ENCODE peak calls at places on chromosomes 13 and 19, in six cellular contexts. One of them, this sample, is unnamed.

GRCh38 chr13:21747456-21747855 is 76.6 kb downstream of the FGF9 start:
- DNase-seq in cardiac muscle cell: no peak
- DNase-seq in GM13976: no peak
- DNase-seq in foreskin fibroblast: no peak
- DNase-seq in osteocyte: no peak
- DNase-seq in RWPE1: no peak
- DNase-seq in this sample: no peak

GRCh38 chr13:51988988-51989618 is 22.1 kb downstream of the ATP7B start:
- DNase-seq in cardiac muscle cell: no peak
- DNase-seq in GM13976: no peak
- DNase-seq in osteocyte: no peak
- DNase-seq in foreskin fibroblast: no peak
- DNase-seq in RWPE1: no peak
- DNase-seq in this sample: no peak

GRCh38 chr13:32594339-32594738 is 8.1 kb downstream of the PDS5B start:
- DNase-seq in cardiac muscle cell: peak
- DNase-seq in osteocyte: no peak
- DNase-seq in GM13976: no peak
- DNase-seq in RWPE1: no peak
- DNase-seq in foreskin fibroblast: peak
- DNase-seq in this sample: no peak

GRCh38 chr13:38697628-38698333 is 10.9 kb downstream of the FREM2 start:
- DNase-seq in cardiac muscle cell: peak
- DNase-seq in osteocyte: no peak
- DNase-seq in RWPE1: no peak
- DNase-seq in foreskin fibroblast: no peak
- DNase-seq in GM13976: no peak
- DNase-seq in this sample: no peak

GRCh38 chr13:110294146-110294545 is 12.8 kb downstream of the COL4A1 start:
- DNase-seq in cardiac muscle cell: peak
- DNase-seq in RWPE1: no peak
- DNase-seq in foreskin fibroblast: peak
- DNase-seq in GM13976: no peak
- DNase-seq in osteocyte: peak
- DNase-seq in this sample: no peak

GRCh38 chr19:38079926-38080380 is 144.1 kb downstream of the DPF1 start:
- DNase-seq in GM13976: peak
- DNase-seq in osteocyte: no peak
- DNase-seq in foreskin fibroblast: peak
- DNase-seq in RWPE1: peak
- DNase-seq in cardiac muscle cell: peak
- DNase-seq in this sample: peak

GRCh38 chr19:8615813-8616596 is 5.5 kb upstream of the ADAMTS10 start:
- DNase-seq in osteocyte: no peak
- DNase-seq in cardiac muscle cell: peak
- DNase-seq in RWPE1: peak
- DNase-seq in foreskin fibroblast: peak
- DNase-seq in GM13976: peak
- DNase-seq in this sample: no peak

GRCh38 chr13:110819203-110820014 is 95.5 kb downstream of the ANKRD10 start:
- DNase-seq in cardiac muscle cell: peak
- DNase-seq in RWPE1: peak
- DNase-seq in osteocyte: peak
- DNase-seq in GM13976: peak
- DNase-seq in foreskin fibroblast: peak
- DNase-seq in this sample: peak

GRCh38 chr19:46394398-46394797 is 19.0 kb downstream of the CCDC8 start:
- DNase-seq in osteocyte: no peak
- DNase-seq in GM13976: no peak
- DNase-seq in cardiac muscle cell: peak
- DNase-seq in RWPE1: no peak
- DNase-seq in foreskin fibroblast: no peak
- DNase-seq in this sample: no peak

GRCh38 chr13:82848766-82849165 is 1033.5 kb downstream of the SLITRK1 start:
- DNase-seq in cardiac muscle cell: no peak
- DNase-seq in foreskin fibroblast: no peak
- DNase-seq in RWPE1: no peak
- DNase-seq in osteocyte: no peak
- DNase-seq in GM13976: no peak
- DNase-seq in this sample: no peak

GRCh38 chr19:27753622-27754021 is 1459.3 kb downstream of the UQCRFS1 start:
- DNase-seq in cardiac muscle cell: no peak
- DNase-seq in GM13976: no peak
- DNase-seq in RWPE1: no peak
- DNase-seq in foreskin fibroblast: no peak
- DNase-seq in osteocyte: no peak
- DNase-seq in this sample: no peak

GRCh38 chr13:26022538-26023292 is 29.1 kb downstream of the SHISA2 start:
- DNase-seq in cardiac muscle cell: peak
- DNase-seq in osteocyte: peak
- DNase-seq in RWPE1: peak
- DNase-seq in foreskin fibroblast: peak
- DNase-seq in GM13976: no peak
- DNase-seq in this sample: peak

GRCh38 chr19:40363128-40363527 is 14.6 kb downstream of the PLD3 start:
- DNase-seq in RWPE1: no peak
- DNase-seq in foreskin fibroblast: no peak
- DNase-seq in GM13976: peak
- DNase-seq in cardiac muscle cell: peak
- DNase-seq in osteocyte: no peak
- DNase-seq in this sample: no peak

GRCh38 chr13:22091222-22091970 is 420.5 kb downstream of the FGF9 start:
- DNase-seq in osteocyte: no peak
- DNase-seq in RWPE1: no peak
- DNase-seq in cardiac muscle cell: peak
- DNase-seq in GM13976: no peak
- DNase-seq in foreskin fibroblast: no peak
- DNase-seq in this sample: no peak

GRCh38 chr19:38673030-38673429 is 25.6 kb downstream of the ACTN4 start:
- DNase-seq in cardiac muscle cell: no peak
- DNase-seq in foreskin fibroblast: no peak
- DNase-seq in GM13976: no peak
- DNase-seq in RWPE1: no peak
- DNase-seq in osteocyte: no peak
- DNase-seq in this sample: no peak

GRCh38 chr19:50567052-50567841 is 988 bp downstream of the LRRC4B start:
- DNase-seq in cardiac muscle cell: no peak
- DNase-seq in foreskin fibroblast: no peak
- DNase-seq in RWPE1: no peak
- DNase-seq in GM13976: peak
- DNase-seq in osteocyte: no peak
- DNase-seq in this sample: no peak

GRCh38 chr13:99746857-99747710 is 224.5 kb downstream of the ZIC5 start:
- DNase-seq in RWPE1: no peak
- DNase-seq in cardiac muscle cell: no peak
- DNase-seq in foreskin fibroblast: no peak
- DNase-seq in GM13976: no peak
- DNase-seq in osteocyte: no peak
- DNase-seq in this sample: no peak

GRCh38 chr19:56827708-56828107 is 12.8 kb downstream of the PEG3 start:
- DNase-seq in foreskin fibroblast: no peak
- DNase-seq in cardiac muscle cell: no peak
- DNase-seq in GM13976: no peak
- DNase-seq in osteocyte: no peak
- DNase-seq in RWPE1: no peak
- DNase-seq in this sample: no peak

GRCh38 chr13:91052873-91053272 is 294.6 kb upstream of the MIR17HG start:
- DNase-seq in foreskin fibroblast: no peak
- DNase-seq in cardiac muscle cell: no peak
- DNase-seq in osteocyte: no peak
- DNase-seq in RWPE1: no peak
- DNase-seq in GM13976: no peak
- DNase-seq in this sample: no peak

GRCh38 chr19:45496349-45496953 is 396 bp downstream of the RTN2 start:
- DNase-seq in RWPE1: no peak
- DNase-seq in foreskin fibroblast: peak
- DNase-seq in osteocyte: no peak
- DNase-seq in GM13976: peak
- DNase-seq in cardiac muscle cell: peak
- DNase-seq in this sample: no peak

GRCh38 chr13:26946675-26947342 is 186.2 kb upstream of the GPR12 start:
- DNase-seq in GM13976: peak
- DNase-seq in cardiac muscle cell: peak
- DNase-seq in foreskin fibroblast: peak
- DNase-seq in RWPE1: peak
- DNase-seq in osteocyte: no peak
- DNase-seq in this sample: no peak

GRCh38 chr13:29465741-29466293 is 129.7 kb downstream of the SLC7A1 start:
- DNase-seq in cardiac muscle cell: peak
- DNase-seq in GM13976: no peak
- DNase-seq in RWPE1: peak
- DNase-seq in foreskin fibroblast: peak
- DNase-seq in osteocyte: peak
- DNase-seq in this sample: no peak

GRCh38 chr19:489418-490196 is 6.7 kb upstream of the MADCAM1 start:
- DNase-seq in osteocyte: no peak
- DNase-seq in foreskin fibroblast: peak
- DNase-seq in GM13976: peak
- DNase-seq in RWPE1: no peak
- DNase-seq in cardiac muscle cell: peak
- DNase-seq in this sample: no peak

GRCh38 chr13:70795484-70795883 is 687.2 kb upstream of the KLHL1 start:
- DNase-seq in RWPE1: no peak
- DNase-seq in osteocyte: no peak
- DNase-seq in GM13976: no peak
- DNase-seq in cardiac muscle cell: no peak
- DNase-seq in foreskin fibroblast: peak
- DNase-seq in this sample: no peak
- TF ChIP-seq CTCF in RWPE1: no peak
- TF ChIP-seq CTCF in osteocyte: no peak
- TF ChIP-seq CTCF in GM13976: no peak
- TF ChIP-seq CTCF in cardiac muscle cell: no peak
- TF ChIP-seq CTCF in foreskin fibroblast: no peak
- TF ChIP-seq CTCF in this sample: no peak

GRCh38 chr19:1847348-1847683 is 967 bp downstream of the REXO1 start:
- DNase-seq in osteocyte: no peak
- DNase-seq in RWPE1: no peak
- DNase-seq in GM13976: no peak
- DNase-seq in cardiac muscle cell: no peak
- DNase-seq in foreskin fibroblast: no peak
- DNase-seq in this sample: no peak

GRCh38 chr19:1846517-1847205 is 1.6 kb downstream of the REXO1 start:
- DNase-seq in foreskin fibroblast: no peak
- DNase-seq in osteocyte: no peak
- DNase-seq in RWPE1: no peak
- DNase-seq in cardiac muscle cell: no peak
- DNase-seq in GM13976: no peak
- DNase-seq in this sample: no peak

GRCh38 chr19:1849132-1849474 is 820 bp upstream of the REXO1 start:
- DNase-seq in GM13976: no peak
- DNase-seq in osteocyte: no peak
- DNase-seq in cardiac muscle cell: no peak
- DNase-seq in foreskin fibroblast: no peak
- DNase-seq in RWPE1: no peak
- DNase-seq in this sample: no peak

GRCh38 chr19:1848399-1849131 is at the start of gene REXO1:
- DNase-seq in cardiac muscle cell: peak
- DNase-seq in GM13976: peak
- DNase-seq in foreskin fibroblast: peak
- DNase-seq in RWPE1: peak
- DNase-seq in osteocyte: peak
- DNase-seq in this sample: peak

DNA sequence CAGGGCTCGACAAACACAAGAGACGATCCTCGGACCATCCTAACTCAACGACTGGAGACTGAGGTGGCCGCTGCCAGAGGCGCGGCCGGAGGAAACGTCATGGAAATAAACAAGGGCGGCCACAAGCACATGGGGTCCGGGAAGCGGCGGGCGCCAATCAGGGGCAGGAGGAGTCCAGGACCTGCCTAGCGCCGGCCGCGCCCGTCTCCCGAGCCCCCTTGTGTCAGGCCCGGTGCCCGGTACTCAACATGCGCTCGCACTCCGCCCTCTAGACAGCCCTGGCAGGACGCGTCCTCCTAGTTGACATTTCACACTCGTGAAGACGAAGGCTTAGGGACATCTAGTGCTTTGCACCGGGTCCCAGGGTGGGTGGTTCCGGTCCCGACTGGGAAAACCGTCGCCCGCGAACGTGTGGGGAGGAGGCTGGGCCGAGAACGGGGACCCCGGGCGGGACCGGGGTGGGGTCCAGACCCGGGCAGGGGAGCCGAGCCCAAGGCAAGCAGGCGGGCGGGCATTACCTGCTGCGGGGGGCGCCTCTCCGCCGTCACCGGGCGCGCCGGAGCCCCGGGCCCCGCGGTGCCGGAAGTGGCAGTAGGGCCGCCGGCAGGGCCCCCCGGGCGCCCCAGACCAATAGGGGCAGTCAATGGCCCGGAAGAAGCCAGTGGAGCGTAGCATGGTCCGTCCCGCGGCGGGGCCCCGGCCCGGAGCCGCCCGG is 442 bp downstream of the REXO1 start:
- DNase-seq in foreskin fibroblast: peak
- DNase-seq in RWPE1: no peak
- DNase-seq in GM13976: no peak
- DNase-seq in osteocyte: no peak
- DNase-seq in cardiac muscle cell: peak
- DNase-seq in this sample: no peak
- TF ChIP-seq CTCF in foreskin fibroblast: no peak
- TF ChIP-seq CTCF in RWPE1: no peak
- TF ChIP-seq CTCF in GM13976: no peak
- TF ChIP-seq CTCF in osteocyte: no peak
- TF ChIP-seq CTCF in cardiac muscle cell: no peak
- TF ChIP-seq CTCF in this sample: no peak

DNA sequence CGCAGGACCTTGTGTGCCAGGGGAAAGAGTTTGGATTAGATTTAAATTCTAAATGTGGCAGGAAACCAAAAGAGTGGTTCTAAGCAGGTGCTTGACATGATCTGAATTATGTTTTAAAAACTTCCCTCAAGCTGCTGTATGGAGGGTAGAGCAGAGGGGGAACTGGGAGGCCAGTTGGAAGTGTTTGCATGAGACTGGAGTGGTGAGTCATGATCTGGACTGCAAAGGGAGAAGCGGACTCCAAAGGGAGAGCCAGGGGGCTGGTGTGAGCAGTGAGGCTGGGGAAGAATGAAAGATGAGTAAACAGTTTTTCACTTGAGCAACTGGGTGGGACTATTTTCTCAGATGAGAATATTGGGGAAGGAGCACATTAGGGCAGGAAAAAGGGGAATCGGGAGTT is 206.1 kb downstream of the DNAJC15 start:
- DNase-seq in foreskin fibroblast: peak
- DNase-seq in osteocyte: no peak
- DNase-seq in GM13976: no peak
- DNase-seq in RWPE1: no peak
- DNase-seq in cardiac muscle cell: peak
- DNase-seq in this sample: peak
- TF ChIP-seq CTCF in foreskin fibroblast: no peak
- TF ChIP-seq CTCF in osteocyte: no peak
- TF ChIP-seq CTCF in GM13976: no peak
- TF ChIP-seq CTCF in RWPE1: no peak
- TF ChIP-seq CTCF in cardiac muscle cell: no peak
- TF ChIP-seq CTCF in this sample: no peak

DNA sequence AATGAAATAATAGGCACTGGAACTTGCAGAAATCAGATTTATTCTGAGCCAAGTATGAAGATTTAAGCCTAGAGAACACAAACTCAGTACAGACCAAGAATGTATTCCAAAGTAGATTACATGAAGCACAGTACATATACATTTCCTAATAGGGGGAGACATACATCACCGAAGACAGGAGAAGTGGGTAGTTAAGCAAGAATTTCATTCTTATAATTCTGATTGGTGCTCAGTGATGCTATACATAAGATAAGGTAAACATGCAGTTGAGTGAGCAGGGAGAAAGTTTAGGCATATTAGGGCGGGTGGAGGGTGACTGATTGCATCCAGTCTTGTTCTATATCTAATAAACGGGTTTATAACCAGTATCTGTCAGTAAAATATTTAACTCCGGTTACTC is 2218.7 kb downstream of the PCDH9 start:
- DNase-seq in RWPE1: no peak
- DNase-seq in osteocyte: no peak
- DNase-seq in foreskin fibroblast: no peak
- DNase-seq in GM13976: no peak
- DNase-seq in cardiac muscle cell: peak
- DNase-seq in this sample: no peak
- TF ChIP-seq CTCF in RWPE1: no peak
- TF ChIP-seq CTCF in osteocyte: no peak
- TF ChIP-seq CTCF in foreskin fibroblast: no peak
- TF ChIP-seq CTCF in GM13976: no peak
- TF ChIP-seq CTCF in cardiac muscle cell: no peak
- TF ChIP-seq CTCF in this sample: no peak